ENCODE peak calls at places on chromosomes 2 and 18, in five cellular contexts. One of them, this sample, is unnamed.
A peak's percentile ranks its signal among the peaks of the same experiment; 100 is the strongest.

GRCh38 chr2:177393381-177393780 is 808 bp downstream of the AGPS start:
- DNase-seq in K562: peak; percentile 41
- DNase-seq in H1: no peak
- DNase-seq in HepG2: no peak
- DNase-seq in GM12878: no peak
- DNase-seq in this sample: no peak

GRCh38 chr18:58806826-58807714 is 57.6 kb upstream of the ZNF532 start:
- DNase-seq in K562: no peak
- DNase-seq in HepG2: no peak
- DNase-seq in H1: no peak
- DNase-seq in GM12878: peak; percentile 56
- DNase-seq in this sample: no peak

GRCh38 chr2:57876313-57876712 is 170.3 kb upstream of the VRK2 start:
- DNase-seq in H1: no peak
- DNase-seq in HepG2: no peak
- DNase-seq in GM12878: no peak
- DNase-seq in K562: no peak
- DNase-seq in this sample: no peak

GRCh38 chr18:54767094-54767493 is 61.2 kb upstream of the RAB27B start:
- DNase-seq in H1: no peak
- DNase-seq in K562: no peak
- DNase-seq in HepG2: peak; percentile 62
- DNase-seq in GM12878: no peak
- DNase-seq in this sample: no peak

GRCh38 chr2:159073256-159073655 is 104.8 kb downstream of the TANC1 start:
- DNase-seq in H1: no peak
- DNase-seq in K562: no peak
- DNase-seq in GM12878: no peak
- DNase-seq in HepG2: no peak
- DNase-seq in this sample: no peak

GRCh38 chr2:101864426-101864825 is 127.3 kb upstream of the IL1R2 start:
- DNase-seq in HepG2: no peak
- DNase-seq in H1: no peak
- DNase-seq in GM12878: no peak
- DNase-seq in K562: no peak
- DNase-seq in this sample: no peak

GRCh38 chr2:69464575-69464974 is 27.3 kb upstream of the NFU1 start:
- DNase-seq in GM12878: no peak
- DNase-seq in H1: no peak
- DNase-seq in K562: peak; percentile 9
- DNase-seq in HepG2: no peak
- DNase-seq in this sample: no peak

GRCh38 chr2:19848029-19848750 is 53.6 kb downstream of the TTC32 start:
- DNase-seq in H1: no peak
- DNase-seq in GM12878: no peak
- DNase-seq in K562: no peak
- DNase-seq in HepG2: no peak
- DNase-seq in this sample: no peak

GRCh38 chr2:9975805-9976447 is 24.4 kb downstream of the GRHL1 start:
- DNase-seq in HepG2: no peak
- DNase-seq in GM12878: no peak
- DNase-seq in H1: no peak
- DNase-seq in K562: peak; percentile 58
- DNase-seq in this sample: no peak

GRCh38 chr2:107430596-107431266 is 396.0 kb upstream of the RGPD4 start:
- DNase-seq in GM12878: no peak
- DNase-seq in K562: no peak
- DNase-seq in H1: no peak
- DNase-seq in HepG2: no peak
- DNase-seq in this sample: no peak

GRCh38 chr2:240557808-240558207 is at the start of gene ANKMY1:
- DNase-seq in K562: no peak
- DNase-seq in H1: no peak
- DNase-seq in HepG2: no peak
- DNase-seq in GM12878: no peak
- DNase-seq in this sample: peak; percentile 94

GRCh38 chr2:121177905-121178304 is 107.1 kb downstream of the TFCP2L1 start:
- DNase-seq in GM12878: no peak
- DNase-seq in H1: no peak
- DNase-seq in K562: no peak
- DNase-seq in HepG2: no peak
- DNase-seq in this sample: no peak

GRCh38 chr18:56728741-56729140 is 77.6 kb downstream of the WDR7 start:
- DNase-seq in HepG2: no peak
- DNase-seq in K562: no peak
- DNase-seq in H1: no peak
- DNase-seq in GM12878: no peak
- DNase-seq in this sample: no peak

GRCh38 chr2:46296216-46296839 is 879 bp upstream of the EPAS1 start:
- DNase-seq in K562: no peak
- DNase-seq in H1: no peak
- DNase-seq in HepG2: no peak
- DNase-seq in GM12878: no peak
- DNase-seq in this sample: peak; percentile 48

GRCh38 chr2:105510761-105511669 is 112.2 kb upstream of the FHL2 start:
- DNase-seq in K562: peak; percentile 66
- DNase-seq in HepG2: no peak
- DNase-seq in GM12878: no peak
- DNase-seq in H1: no peak
- DNase-seq in this sample: no peak

DNA sequence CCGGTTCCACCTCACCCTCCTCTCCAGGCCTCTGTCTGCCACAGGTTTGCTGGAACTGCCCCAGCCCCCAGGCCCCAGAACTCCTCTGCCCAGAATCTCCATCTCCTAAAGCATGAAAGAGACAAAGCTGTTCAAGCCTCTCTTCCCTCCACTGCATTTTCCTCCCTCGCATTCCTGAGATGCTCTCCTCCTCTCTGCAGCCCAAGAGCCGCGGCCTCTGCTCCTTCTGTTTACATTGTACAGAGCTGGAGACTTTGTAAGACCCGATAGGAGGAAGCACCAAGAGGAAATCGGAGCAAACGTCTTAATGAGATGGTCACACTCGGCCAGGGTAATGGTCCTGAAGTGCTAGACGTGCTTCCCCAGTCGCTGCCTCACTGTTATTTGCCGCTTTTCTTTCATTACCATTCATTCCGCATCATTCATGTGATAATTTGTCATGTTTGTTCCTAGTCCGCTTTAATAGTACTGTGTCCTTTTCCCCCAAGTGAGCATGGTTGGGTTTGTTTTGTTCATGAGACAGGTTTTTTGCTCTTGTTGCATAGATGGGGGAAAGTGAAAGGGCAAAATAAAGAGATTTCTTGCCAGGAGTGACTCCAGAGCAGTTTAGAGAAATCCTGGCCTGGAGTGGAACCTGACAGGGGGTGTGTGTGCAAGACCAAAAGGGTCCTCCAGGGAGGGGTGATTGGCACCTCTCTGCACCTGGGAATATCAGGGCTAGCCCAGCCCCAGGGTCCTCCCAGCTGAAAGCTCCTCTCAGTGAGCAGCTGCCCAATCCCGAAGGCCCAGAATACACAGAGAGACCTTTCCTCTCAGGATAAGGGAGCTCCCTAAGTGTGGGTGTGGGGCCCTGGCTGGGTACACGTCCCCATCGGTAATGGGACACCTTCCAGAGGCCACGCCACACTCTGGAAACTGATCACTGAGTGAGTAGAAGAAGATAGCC is 44.9 kb upstream of the ID2 start:
- DNase-seq in K562: no peak
- DNase-seq in GM12878: no peak
- DNase-seq in HepG2: no peak
- DNase-seq in H1: peak; percentile 19
- DNase-seq in this sample: peak; percentile 31
- TF ChIP-seq USF2 in K562: no peak
- TF ChIP-seq USF2 in GM12878: no peak
- TF ChIP-seq USF2 in HepG2: no peak
- TF ChIP-seq USF2 in H1: no peak
- TF ChIP-seq USF2 in this sample: no peak

GRCh38 chr2:25043241-25043867 is 1.5 kb downstream of the EFR3B start:
- DNase-seq in GM12878: no peak
- DNase-seq in K562: no peak
- DNase-seq in HepG2: no peak
- DNase-seq in H1: no peak
- DNase-seq in this sample: peak; percentile 20
- TF ChIP-seq CREB1 in GM12878: no peak
- TF ChIP-seq CREB1 in K562: no peak
- TF ChIP-seq CREB1 in HepG2: no peak
- TF ChIP-seq CREB1 in H1: no peak
- TF ChIP-seq CREB1 in this sample: no peak

DNA sequence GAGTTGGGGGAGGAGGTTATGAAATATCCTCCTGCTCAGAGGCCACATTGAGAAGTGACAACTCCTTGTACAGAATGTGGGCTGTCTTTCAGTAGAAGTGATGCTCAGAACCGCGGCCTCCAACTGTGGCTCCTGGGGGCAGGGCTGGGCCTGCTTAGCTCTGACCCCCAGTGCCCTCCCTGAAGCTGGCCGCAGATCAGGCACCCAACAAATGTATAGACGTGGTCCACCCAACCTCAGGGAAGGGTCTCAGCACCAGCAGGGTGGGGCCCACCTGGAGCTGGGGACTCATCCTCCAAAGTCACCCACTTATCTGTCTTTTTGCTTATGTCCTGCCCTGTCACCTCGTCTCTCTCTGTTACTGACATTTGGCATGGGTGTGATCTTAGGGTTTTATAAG is 11.1 kb upstream of the BIN1 start:
- DNase-seq in GM12878: no peak
- DNase-seq in H1: no peak
- DNase-seq in HepG2: no peak
- DNase-seq in K562: no peak
- DNase-seq in this sample: no peak
- TF ChIP-seq USF2 in GM12878: no peak
- TF ChIP-seq USF2 in H1: no peak
- TF ChIP-seq USF2 in HepG2: no peak
- TF ChIP-seq USF2 in K562: no peak
- TF ChIP-seq USF2 in this sample: no peak

DNA sequence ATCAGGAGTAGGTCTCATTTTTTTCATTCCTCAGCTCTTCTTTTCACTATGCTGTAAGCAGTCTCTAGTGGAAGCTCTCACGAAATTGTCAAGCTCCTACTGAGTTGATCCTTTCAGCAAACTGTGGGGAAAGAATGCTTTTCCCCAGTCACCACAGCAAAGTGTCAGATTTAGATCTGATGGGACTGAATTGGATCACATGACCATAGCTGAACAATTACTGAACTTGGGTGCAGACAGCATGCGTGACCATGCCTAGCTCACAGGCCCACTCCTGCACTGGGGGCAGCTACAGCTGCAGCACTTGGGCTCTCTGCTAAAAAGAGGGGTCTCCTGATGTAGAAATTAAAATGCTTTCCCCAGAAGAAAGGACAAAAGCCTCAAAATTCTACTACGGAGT is 3.1 kb downstream of the ARHGAP15 start:
- DNase-seq in H1: no peak
- DNase-seq in GM12878: no peak
- DNase-seq in HepG2: no peak
- DNase-seq in K562: peak; percentile 14
- DNase-seq in this sample: no peak
- TF ChIP-seq CREB1 in H1: no peak
- TF ChIP-seq CREB1 in GM12878: no peak
- TF ChIP-seq CREB1 in HepG2: no peak
- TF ChIP-seq CREB1 in K562: no peak
- TF ChIP-seq CREB1 in this sample: no peak

GRCh38 chr2:191815010-191815409 is 31.9 kb downstream of the CAVIN2 start:
- DNase-seq in K562: no peak
- DNase-seq in HepG2: no peak
- DNase-seq in GM12878: no peak
- DNase-seq in H1: no peak
- DNase-seq in this sample: no peak
- TF ChIP-seq USF2 in K562: no peak
- TF ChIP-seq USF2 in HepG2: no peak
- TF ChIP-seq USF2 in GM12878: no peak
- TF ChIP-seq USF2 in H1: no peak
- TF ChIP-seq USF2 in this sample: no peak

GRCh38 chr2:191321861-191322662 is 76.9 kb downstream of the MYO1B start:
- DNase-seq in K562: no peak
- DNase-seq in GM12878: no peak
- DNase-seq in HepG2: no peak
- DNase-seq in H1: peak; percentile 56
- DNase-seq in this sample: peak; percentile 71
- TF ChIP-seq CREB1 in K562: no peak
- TF ChIP-seq CREB1 in GM12878: no peak
- TF ChIP-seq CREB1 in HepG2: no peak
- TF ChIP-seq CREB1 in H1: no peak
- TF ChIP-seq CREB1 in this sample: no peak

DNA sequence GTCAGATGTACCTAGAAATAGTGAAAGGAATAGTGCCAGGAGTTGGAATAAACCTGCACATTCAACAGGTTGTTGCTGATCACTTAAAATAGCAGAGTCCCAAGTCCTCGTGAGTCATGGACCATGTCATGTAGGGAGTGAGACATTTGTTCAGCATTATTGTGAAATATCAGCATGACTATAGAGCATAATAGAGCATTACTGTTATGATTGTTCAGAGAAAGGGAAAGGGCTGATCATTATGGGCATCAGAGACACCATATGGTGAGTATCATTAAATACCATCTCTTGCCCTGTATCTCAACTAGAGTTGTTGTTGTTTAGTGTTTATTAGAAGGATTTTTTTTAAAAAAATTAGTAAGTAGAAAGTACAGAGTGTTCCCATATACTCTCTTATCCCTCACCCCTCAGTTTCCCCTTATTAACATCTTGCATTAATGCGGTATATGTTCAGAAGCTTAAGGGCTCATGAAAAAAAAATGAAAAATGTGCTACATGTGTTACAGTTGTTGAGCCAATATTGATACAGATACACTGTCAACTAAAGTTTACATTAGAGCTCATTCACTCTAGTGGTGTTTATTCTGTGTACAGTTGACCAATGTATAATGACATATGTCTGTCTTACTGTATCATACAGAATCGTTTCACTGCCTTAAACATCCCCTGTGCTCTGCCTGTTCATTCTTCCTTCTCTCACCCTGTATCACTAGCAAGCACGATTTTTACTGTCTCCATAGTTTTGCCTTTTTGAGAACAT is 5.7 kb downstream of the ELAC1 start:
- DNase-seq in H1: no peak
- DNase-seq in GM12878: no peak
- DNase-seq in K562: no peak
- DNase-seq in HepG2: peak; percentile 90
- DNase-seq in this sample: no peak
- TF ChIP-seq USF2 in H1: no peak
- TF ChIP-seq USF2 in GM12878: no peak
- TF ChIP-seq USF2 in K562: no peak
- TF ChIP-seq USF2 in HepG2: no peak
- TF ChIP-seq USF2 in this sample: no peak